ENCODE peak calls at places on chromosomes 2 and 18, in six cellular contexts. I is stomach; O is K562; V is GM12864; Y is CD8-positive, alpha-beta T cell; N is Caco-2. P is an unnamed sample.

GRCh38 chr2:200119236-200119635 is 163.9 kb downstream of the MAIP1 start:
- DNase-seq in I (no peak), O (no peak), V (no peak), Y (no peak), N (no peak), P (no peak)

GRCh38 chr18:32355896-32356295 is 114.8 kb downstream of the GAREM1 start:
- DNase-seq in I (no peak), O (no peak), V (no peak), Y (no peak), N (no peak), P (no peak)

GRCh38 chr2:24909555-24910177 is 10.4 kb downstream of the ADCY3 start:
- DNase-seq in I (no peak), O (no peak), V (no peak), Y (no peak), N (no peak), P (no peak)

GRCh38 chr2:88815243-88816096 is 124.0 kb downstream of the RPIA start:
- DNase-seq in I (no peak), O (no peak), V (no peak), Y (no peak), N (no peak), P (no peak)

GRCh38 chr2:44680983-44681481 is 260.5 kb upstream of the SIX3 start:
- DNase-seq in I (no peak), O (no peak), V (no peak), Y (no peak), N (no peak), P (no peak)

GRCh38 chr2:190572251-190572650 is 37.7 kb upstream of the NEMP2 start:
- DNase-seq in I (no peak), O (no peak), V (no peak), Y (no peak), N (no peak), P (peak; percentile 39)

GRCh38 chr18:22539045-22539444 is 121.3 kb upstream of the CTAGE1 start:
- DNase-seq in I (no peak), O (no peak), V (no peak), Y (no peak), N (no peak), P (no peak)

GRCh38 chr2:38467768-38468463 is 90.8 kb upstream of the ATL2 start:
- DNase-seq in I (no peak), O (no peak), V (no peak), Y (no peak), N (no peak), P (no peak)

DNA sequence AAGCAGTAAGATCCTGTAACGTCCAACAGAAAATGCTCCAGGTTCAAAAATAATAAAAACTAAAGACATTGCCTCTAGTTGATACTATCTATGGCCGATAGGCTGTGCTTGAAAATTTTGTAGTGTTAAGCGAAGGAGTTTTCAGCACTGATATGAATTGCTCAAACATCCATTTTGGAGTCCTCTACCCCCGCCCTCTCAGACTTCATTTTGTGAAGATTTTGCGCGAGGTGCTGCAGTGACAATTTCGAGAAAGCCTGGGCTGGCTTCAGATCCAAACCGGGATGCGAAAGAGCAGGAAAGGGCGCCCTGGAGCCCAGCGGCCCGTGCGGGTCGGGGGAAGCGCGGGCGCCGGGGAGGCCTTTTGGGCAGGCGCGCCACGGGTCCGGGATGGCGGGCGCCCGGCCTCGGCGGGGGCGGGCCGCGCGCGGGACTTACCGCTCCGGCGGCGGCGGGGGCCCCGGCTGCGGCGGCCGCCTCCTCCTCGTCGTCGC is 1.8 kb downstream of the SP3 start:
- DNase-seq in I (no peak), O (no peak), V (peak; percentile 59), Y (peak; percentile 57), N (peak; percentile 60), P (peak; percentile 44)
- TF ChIP-seq CTCF in I (no peak), O (peak; percentile 14), V (peak; percentile 32), Y (peak; percentile 66), N (peak; percentile 28), P (no peak)

GRCh38 chr2:85015653-85016360 is 44.8 kb downstream of the KCMF1 start:
- DNase-seq in I (no peak), O (no peak), V (no peak), Y (no peak), N (no peak), P (no peak)
- TF ChIP-seq CTCF in I (no peak), O (no peak), V (no peak), Y (no peak), N (no peak), P (no peak)

DNA sequence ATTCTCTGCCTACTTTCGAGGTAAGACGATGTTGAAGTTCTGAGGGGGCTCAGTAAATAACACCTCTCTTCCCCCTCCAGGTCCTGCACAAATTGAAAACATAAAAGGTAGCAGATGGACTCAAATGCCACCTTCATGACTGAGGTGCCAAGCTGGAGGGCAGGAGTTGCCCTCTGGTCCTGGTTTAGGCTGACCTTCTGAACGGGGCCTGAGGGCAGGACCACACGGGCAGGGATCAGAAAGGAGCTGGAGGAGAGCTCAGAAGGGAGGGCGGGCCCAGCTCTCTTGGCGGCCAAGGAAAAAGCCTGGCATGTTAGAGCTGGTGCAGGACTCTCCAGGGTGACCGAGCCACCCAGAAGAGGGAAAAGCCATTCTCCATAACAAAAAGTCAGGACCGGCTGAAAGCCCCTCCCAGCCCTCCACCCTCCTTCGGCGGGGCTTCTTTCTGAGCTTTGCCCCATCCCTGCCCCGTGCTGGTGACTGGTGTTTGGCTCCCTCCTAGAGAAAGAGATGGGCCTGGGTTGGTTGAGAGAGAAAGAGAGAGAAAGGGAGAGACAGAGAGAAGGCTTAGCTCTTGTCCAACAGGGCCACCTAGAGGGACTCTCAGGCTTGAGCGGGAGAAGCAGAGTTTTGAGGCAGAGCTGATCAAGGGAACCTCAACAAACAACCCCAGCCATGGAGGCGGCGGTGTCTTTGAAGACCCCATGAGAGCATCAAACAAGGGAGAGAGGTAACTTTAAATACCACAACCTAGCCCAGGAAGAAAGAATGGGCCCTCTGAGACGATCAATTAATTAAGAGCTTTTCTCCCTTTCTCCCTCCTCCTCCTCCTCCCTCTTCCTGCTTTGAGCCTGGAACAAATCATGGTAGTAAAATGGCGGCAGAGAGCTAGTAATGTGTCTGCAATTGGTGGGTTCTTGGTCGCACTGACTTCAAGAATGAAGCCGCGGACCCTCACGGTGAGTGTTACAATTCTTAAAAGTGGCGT is 50.8 kb downstream of the WIPF1 start:
- DNase-seq in I (no peak), O (peak; percentile 38), V (no peak), Y (no peak), N (peak; percentile 88), P (no peak)
- TF ChIP-seq CTCF in I (no peak), O (peak; percentile 97), V (peak; percentile 62), Y (no peak), N (peak; percentile 85), P (no peak)

GRCh38 chr2:110720547-110720946 is 11.8 kb upstream of the ACOXL start:
- DNase-seq in I (no peak), O (no peak), V (no peak), Y (no peak), N (no peak), P (no peak)
- TF ChIP-seq CTCF in I (no peak), O (no peak), V (no peak), Y (no peak), N (no peak), P (no peak)

DNA sequence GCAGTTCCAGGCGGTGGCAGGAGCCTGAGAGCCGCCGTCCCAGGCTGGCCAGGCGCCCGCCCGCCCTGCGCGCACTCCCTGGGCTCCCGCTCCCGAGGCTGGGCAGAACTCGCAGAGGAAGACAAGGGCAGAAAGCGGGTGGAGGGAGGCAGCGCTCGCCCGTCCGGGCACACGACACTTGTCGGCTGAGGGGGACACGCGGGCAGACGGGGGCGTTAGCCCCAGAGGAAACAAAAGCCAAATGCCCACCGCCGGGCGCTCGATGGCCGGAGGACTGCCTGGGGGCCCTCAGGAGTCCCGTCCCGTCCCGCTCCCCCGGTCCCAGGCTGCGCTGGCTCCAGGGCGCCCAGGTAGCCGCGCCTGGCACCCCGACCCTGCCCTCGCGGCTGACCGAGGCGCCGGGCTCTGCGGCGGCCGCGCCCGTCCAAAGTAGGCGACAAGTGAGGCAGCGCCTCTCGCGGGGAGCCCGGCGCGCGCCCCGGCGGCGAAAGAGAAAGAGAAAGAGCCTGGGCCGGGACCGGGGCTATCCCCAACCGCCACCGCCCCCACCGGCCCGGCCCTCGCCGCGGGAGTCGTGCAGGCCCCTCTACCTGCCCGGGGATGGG is 491 bp downstream of the L3MBTL4 start:
- DNase-seq in I (peak; percentile 84), O (no peak), V (no peak), Y (peak; percentile 9), N (no peak), P (peak; percentile 8)
- TF ChIP-seq CTCF in I (no peak), O (no peak), V (peak; percentile 24), Y (no peak), N (no peak), P (no peak)

GRCh38 chr2:51866361-51866760 is 834.4 kb upstream of the NRXN1 start:
- DNase-seq in I (no peak), O (no peak), V (no peak), Y (no peak), N (no peak), P (no peak)
- TF ChIP-seq CTCF in I (no peak), O (no peak), V (no peak), Y (no peak), N (no peak), P (no peak)

DNA sequence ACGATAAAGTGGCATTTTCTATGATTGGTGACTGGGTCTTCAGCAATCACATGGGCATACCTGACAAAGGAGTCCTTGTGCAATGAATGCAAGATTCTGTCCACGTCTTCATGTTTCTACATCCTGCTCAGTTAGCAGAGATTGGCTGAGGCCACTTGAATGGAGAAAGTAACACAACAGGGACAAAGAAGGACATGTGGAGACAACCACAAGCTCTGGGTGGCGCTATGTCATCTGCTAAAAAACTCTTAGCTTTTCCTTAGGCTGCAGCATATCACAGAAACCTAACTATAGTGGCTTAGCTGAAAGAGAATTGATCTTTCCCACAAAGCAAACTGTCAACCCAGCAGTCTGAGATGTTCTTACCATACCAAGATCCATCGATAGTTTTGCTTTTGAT is 1109.7 kb downstream of the SOCS6 start:
- DNase-seq in I (no peak), O (no peak), V (no peak), Y (no peak), N (no peak), P (no peak)
- TF ChIP-seq CTCF in I (no peak), O (no peak), V (no peak), Y (no peak), N (no peak), P (no peak)

GRCh38 chr18:55269632-55270031 is 310.4 kb upstream of the CCDC68 start:
- DNase-seq in I (no peak), O (no peak), V (no peak), Y (no peak), N (no peak), P (no peak)

GRCh38 chr18:55280515-55280914 is 307.5 kb downstream of the TCF4 start:
- DNase-seq in I (no peak), O (no peak), V (no peak), Y (no peak), N (no peak), P (no peak)

GRCh38 chr18:55272510-55273243 is 313.4 kb upstream of the CCDC68 start:
- DNase-seq in I (no peak), O (no peak), V (no peak), Y (no peak), N (no peak), P (no peak)

GRCh38 chr18:55275042-55275897 is 312.7 kb downstream of the TCF4 start:
- DNase-seq in I (no peak), O (no peak), V (no peak), Y (no peak), N (peak; percentile 37), P (no peak)
- TF ChIP-seq CTCF in I (no peak), O (peak; percentile 33), V (peak; percentile 31), Y (no peak), N (no peak), P (no peak)

GRCh38 chr2:165087933-165088901 is 115.6 kb downstream of the SCN3A start:
- DNase-seq in I (no peak), O (no peak), V (no peak), Y (no peak), N (no peak), P (no peak)
- TF ChIP-seq CTCF in I (no peak), O (no peak), V (no peak), Y (no peak), N (no peak), P (no peak)

P was measured in RWPE1.